ENCODE peak calls at places on chromosomes 5 and 9, in six cellular contexts. One of them, this sample, is unnamed.

GRCh38 chr9:122127396-122127798 is 32.2 kb downstream of the NDUFA8 start:
- DNase-seq in fibroblast of lung: no peak
- DNase-seq in mammary epithelial cell: no peak
- DNase-seq in A549: no peak
- DNase-seq in body of pancreas: no peak
- DNase-seq in endothelial cell: no peak
- DNase-seq in this sample: no peak

GRCh38 chr5:2286250-2286649 is 403.5 kb upstream of the IRX4 start:
- DNase-seq in body of pancreas: no peak
- DNase-seq in mammary epithelial cell: no peak
- DNase-seq in endothelial cell: no peak
- DNase-seq in A549: no peak
- DNase-seq in fibroblast of lung: no peak
- DNase-seq in this sample: no peak

GRCh38 chr5:170444969-170445505 is 55.9 kb upstream of the KCNMB1 start:
- DNase-seq in mammary epithelial cell: no peak
- DNase-seq in fibroblast of lung: no peak
- DNase-seq in A549: no peak
- DNase-seq in endothelial cell: no peak
- DNase-seq in body of pancreas: no peak
- DNase-seq in this sample: no peak

GRCh38 chr9:89882876-89883275 is 278.1 kb downstream of the GADD45G start:
- DNase-seq in mammary epithelial cell: no peak
- DNase-seq in body of pancreas: no peak
- DNase-seq in A549: no peak
- DNase-seq in endothelial cell: no peak
- DNase-seq in fibroblast of lung: no peak
- DNase-seq in this sample: no peak

GRCh38 chr5:28310696-28311095 is 1272.3 kb upstream of the CDH9 start:
- DNase-seq in A549: no peak
- DNase-seq in body of pancreas: no peak
- DNase-seq in fibroblast of lung: no peak
- DNase-seq in mammary epithelial cell: no peak
- DNase-seq in endothelial cell: no peak
- DNase-seq in this sample: no peak

GRCh38 chr5:146873186-146873917 is 5.2 kb downstream of the PPP2R2B start:
- DNase-seq in body of pancreas: no peak
- DNase-seq in endothelial cell: no peak
- DNase-seq in fibroblast of lung: no peak
- DNase-seq in mammary epithelial cell: no peak
- DNase-seq in A549: no peak
- DNase-seq in this sample: no peak

GRCh38 chr5:998975-999501 is 9.6 kb upstream of the NKD2 start:
- DNase-seq in endothelial cell: no peak
- DNase-seq in fibroblast of lung: peak
- DNase-seq in body of pancreas: no peak
- DNase-seq in mammary epithelial cell: no peak
- DNase-seq in A549: no peak
- DNase-seq in this sample: no peak

GRCh38 chr5:2369178-2369577 is 382.3 kb downstream of the IRX2 start:
- DNase-seq in A549: no peak
- DNase-seq in fibroblast of lung: no peak
- DNase-seq in mammary epithelial cell: no peak
- DNase-seq in body of pancreas: no peak
- DNase-seq in endothelial cell: no peak
- DNase-seq in this sample: no peak

GRCh38 chr5:50445281-50445949 is 4.3 kb upstream of the EMB start:
- DNase-seq in body of pancreas: no peak
- DNase-seq in fibroblast of lung: no peak
- DNase-seq in A549: no peak
- DNase-seq in mammary epithelial cell: no peak
- DNase-seq in endothelial cell: no peak
- DNase-seq in this sample: no peak

GRCh38 chr5:36602711-36603321 is 3.6 kb upstream of the SLC1A3 start:
- DNase-seq in body of pancreas: no peak
- DNase-seq in A549: peak
- DNase-seq in mammary epithelial cell: no peak
- DNase-seq in endothelial cell: peak
- DNase-seq in fibroblast of lung: no peak
- DNase-seq in this sample: peak

GRCh38 chr5:67166460-67166871 is 30.1 kb downstream of the CD180 start:
- DNase-seq in mammary epithelial cell: no peak
- DNase-seq in fibroblast of lung: no peak
- DNase-seq in body of pancreas: peak
- DNase-seq in endothelial cell: no peak
- DNase-seq in A549: no peak
- DNase-seq in this sample: no peak
- TF ChIP-seq CTCF in mammary epithelial cell: no peak
- TF ChIP-seq CTCF in fibroblast of lung: no peak
- TF ChIP-seq CTCF in body of pancreas: no peak
- TF ChIP-seq CTCF in endothelial cell: peak
- TF ChIP-seq CTCF in A549: peak
- TF ChIP-seq CTCF in this sample: no peak

GRCh38 chr5:6768590-6769230 is 55.5 kb downstream of the TENT4A start:
- DNase-seq in mammary epithelial cell: no peak
- DNase-seq in endothelial cell: no peak
- DNase-seq in body of pancreas: no peak
- DNase-seq in A549: no peak
- DNase-seq in fibroblast of lung: no peak
- DNase-seq in this sample: no peak
- TF ChIP-seq CTCF in mammary epithelial cell: no peak
- TF ChIP-seq CTCF in endothelial cell: no peak
- TF ChIP-seq CTCF in body of pancreas: no peak
- TF ChIP-seq CTCF in A549: no peak
- TF ChIP-seq CTCF in fibroblast of lung: no peak
- TF ChIP-seq CTCF in this sample: no peak

GRCh38 chr5:149962040-149962439 is 1.5 kb downstream of the SLC26A2 start:
- DNase-seq in body of pancreas: no peak
- DNase-seq in fibroblast of lung: peak
- DNase-seq in A549: peak
- DNase-seq in endothelial cell: peak
- DNase-seq in mammary epithelial cell: peak
- DNase-seq in this sample: peak
- TF ChIP-seq CTCF in body of pancreas: peak
- TF ChIP-seq CTCF in fibroblast of lung: peak
- TF ChIP-seq CTCF in A549: peak
- TF ChIP-seq CTCF in endothelial cell: no peak
- TF ChIP-seq CTCF in mammary epithelial cell: peak
- TF ChIP-seq CTCF in this sample: peak

GRCh38 chr5:122327110-122327509 is 15.1 kb downstream of the SNCAIP start:
- DNase-seq in mammary epithelial cell: no peak
- DNase-seq in body of pancreas: no peak
- DNase-seq in fibroblast of lung: no peak
- DNase-seq in endothelial cell: no peak
- DNase-seq in A549: no peak
- DNase-seq in this sample: no peak
- TF ChIP-seq CTCF in mammary epithelial cell: no peak
- TF ChIP-seq CTCF in body of pancreas: no peak
- TF ChIP-seq CTCF in fibroblast of lung: no peak
- TF ChIP-seq CTCF in endothelial cell: no peak
- TF ChIP-seq CTCF in A549: no peak
- TF ChIP-seq CTCF in this sample: no peak

DNA sequence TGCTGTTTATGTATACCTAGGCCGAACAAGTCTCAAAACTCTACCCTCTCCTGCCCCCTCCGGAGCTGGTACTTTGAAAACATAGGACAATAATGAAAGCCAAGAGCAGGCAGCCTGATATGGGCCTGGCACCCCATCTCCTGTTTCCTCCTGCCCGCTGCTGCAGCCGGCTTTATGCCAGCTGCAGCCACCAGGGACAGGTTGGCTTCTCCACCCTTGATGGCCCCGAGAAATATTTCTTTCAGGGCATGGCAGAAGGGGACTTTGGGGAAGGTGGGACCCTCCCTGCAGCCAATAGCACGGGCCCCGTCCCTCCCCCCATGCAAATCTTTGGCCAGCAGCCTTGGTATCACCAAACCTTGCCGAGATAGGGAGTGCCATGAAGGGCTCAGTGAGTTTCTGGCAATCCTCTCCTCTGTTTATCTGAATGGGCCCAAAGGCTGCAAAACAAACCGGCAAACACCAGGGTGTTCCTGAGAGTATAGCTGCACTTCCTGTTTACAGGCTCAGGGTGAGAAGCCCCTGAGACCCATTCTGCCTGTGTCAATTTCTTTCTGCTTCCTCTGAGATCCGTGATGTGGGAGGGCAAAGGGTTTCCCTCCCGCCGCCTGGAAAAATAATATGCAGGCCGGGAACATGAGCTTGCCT is 73.4 kb upstream of the BOD1 start:
- DNase-seq in fibroblast of lung: no peak
- DNase-seq in A549: peak
- DNase-seq in body of pancreas: peak
- DNase-seq in endothelial cell: no peak
- DNase-seq in mammary epithelial cell: no peak
- DNase-seq in this sample: no peak
- TF ChIP-seq CTCF in fibroblast of lung: no peak
- TF ChIP-seq CTCF in A549: no peak
- TF ChIP-seq CTCF in body of pancreas: peak
- TF ChIP-seq CTCF in endothelial cell: no peak
- TF ChIP-seq CTCF in mammary epithelial cell: no peak
- TF ChIP-seq CTCF in this sample: no peak

GRCh38 chr5:42387563-42387962 is 35.7 kb upstream of the GHR start:
- DNase-seq in endothelial cell: no peak
- DNase-seq in fibroblast of lung: peak
- DNase-seq in body of pancreas: no peak
- DNase-seq in A549: no peak
- DNase-seq in mammary epithelial cell: no peak
- DNase-seq in this sample: peak

GRCh38 chr5:42397267-42397666 is 26.0 kb upstream of the GHR start:
- DNase-seq in A549: no peak
- DNase-seq in body of pancreas: no peak
- DNase-seq in mammary epithelial cell: no peak
- DNase-seq in endothelial cell: no peak
- DNase-seq in fibroblast of lung: no peak
- DNase-seq in this sample: no peak

GRCh38 chr5:42396111-42396510 is 27.1 kb upstream of the GHR start:
- DNase-seq in mammary epithelial cell: no peak
- DNase-seq in A549: no peak
- DNase-seq in endothelial cell: no peak
- DNase-seq in fibroblast of lung: no peak
- DNase-seq in body of pancreas: no peak
- DNase-seq in this sample: no peak

GRCh38 chr5:42390115-42390514 is 33.1 kb upstream of the GHR start:
- DNase-seq in A549: no peak
- DNase-seq in fibroblast of lung: no peak
- DNase-seq in endothelial cell: no peak
- DNase-seq in mammary epithelial cell: no peak
- DNase-seq in body of pancreas: no peak
- DNase-seq in this sample: no peak

GRCh38 chr5:42392917-42393316 is 30.3 kb upstream of the GHR start:
- DNase-seq in mammary epithelial cell: no peak
- DNase-seq in endothelial cell: no peak
- DNase-seq in A549: no peak
- DNase-seq in body of pancreas: no peak
- DNase-seq in fibroblast of lung: no peak
- DNase-seq in this sample: no peak
- TF ChIP-seq CTCF in mammary epithelial cell: no peak
- TF ChIP-seq CTCF in endothelial cell: no peak
- TF ChIP-seq CTCF in A549: no peak
- TF ChIP-seq CTCF in body of pancreas: no peak
- TF ChIP-seq CTCF in fibroblast of lung: no peak
- TF ChIP-seq CTCF in this sample: no peak

DNA sequence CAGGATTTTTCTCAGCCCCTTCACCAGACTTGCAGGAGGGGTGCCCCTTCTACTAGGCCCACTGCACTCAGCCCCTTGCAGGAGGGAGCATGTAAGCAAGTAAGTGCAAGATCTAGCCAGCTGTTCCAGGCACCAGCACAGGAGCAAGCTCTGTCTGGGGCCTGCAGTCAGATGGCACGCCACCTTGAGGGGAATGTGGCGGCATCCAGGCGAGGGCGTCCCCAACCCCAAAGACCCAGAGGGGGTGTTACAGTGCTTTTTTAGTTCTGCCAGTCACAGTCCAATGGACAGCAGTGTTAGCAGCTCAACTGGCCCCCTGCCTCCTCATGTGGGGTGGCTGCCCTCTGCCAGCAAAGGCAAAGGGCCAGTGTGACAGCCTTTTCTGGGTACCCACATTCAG is 330.4 kb upstream of the ZNF462 start:
- DNase-seq in A549: no peak
- DNase-seq in body of pancreas: no peak
- DNase-seq in mammary epithelial cell: no peak
- DNase-seq in fibroblast of lung: no peak
- DNase-seq in endothelial cell: no peak
- DNase-seq in this sample: no peak
- TF ChIP-seq CTCF in A549: no peak
- TF ChIP-seq CTCF in body of pancreas: no peak
- TF ChIP-seq CTCF in mammary epithelial cell: no peak
- TF ChIP-seq CTCF in fibroblast of lung: no peak
- TF ChIP-seq CTCF in endothelial cell: no peak
- TF ChIP-seq CTCF in this sample: no peak

GRCh38 chr9:105188746-105189145 is 55.7 kb upstream of the SLC44A1 start:
- DNase-seq in fibroblast of lung: no peak
- DNase-seq in endothelial cell: no peak
- DNase-seq in mammary epithelial cell: no peak
- DNase-seq in A549: peak
- DNase-seq in body of pancreas: no peak
- DNase-seq in this sample: peak
- TF ChIP-seq CTCF in fibroblast of lung: no peak
- TF ChIP-seq CTCF in endothelial cell: no peak
- TF ChIP-seq CTCF in mammary epithelial cell: no peak
- TF ChIP-seq CTCF in A549: no peak
- TF ChIP-seq CTCF in body of pancreas: peak
- TF ChIP-seq CTCF in this sample: no peak